ENCODE peak calls at places on chromosome 1, in ten cellular contexts. C, Z, U, W, X, A, F, Y, R and N are unnamed samples.

GRCh38 chr1:48547521-48547920 is 75.5 kb upstream of the SPATA6 start:
- DNase-seq in C (no peak), Z (no peak), U (no peak), W (no peak), X (no peak), A (no peak), F (no peak), Y (no peak), R (no peak), N (no peak)

GRCh38 chr1:183244466-183244865 is 58.4 kb downstream of the LAMC2 start:
- DNase-seq in C (no peak), Z (no peak), U (no peak), W (peak; percentile 81), X (no peak), A (no peak), F (no peak), Y (peak; percentile 91), R (no peak), N (peak; percentile 95)

GRCh38 chr1:8239039-8239305 is 78.9 kb upstream of the SLC45A1 start:
- DNase-seq in C (no peak), Z (no peak), U (no peak), W (no peak), X (no peak), A (no peak), F (no peak), Y (peak; percentile 88), R (no peak), N (no peak)

GRCh38 chr1:235566092-235566491 is 61.8 kb upstream of the B3GALNT2 start:
- DNase-seq in C (no peak), Z (no peak), U (no peak), W (no peak), X (no peak), A (no peak), F (no peak), Y (no peak), R (no peak), N (no peak)

GRCh38 chr1:68147534-68147933 is 84.8 kb downstream of the WLS start:
- DNase-seq in C (no peak), Z (no peak), U (no peak), W (no peak), X (no peak), A (no peak), F (no peak), Y (no peak), R (no peak), N (no peak)

GRCh38 chr1:96596226-96596625 is 125.4 kb upstream of the PTBP2 start:
- DNase-seq in C (no peak), Z (no peak), U (no peak), W (no peak), X (no peak), A (no peak), F (peak; percentile 2), Y (peak; percentile 58), R (peak; percentile 43), N (peak; percentile 29)

GRCh38 chr1:171948491-171948890 is 107.2 kb downstream of the DNM3 start:
- DNase-seq in C (no peak), Z (no peak), U (peak; percentile 17), W (no peak), X (no peak), A (no peak), F (no peak), Y (peak; percentile 18), R (no peak), N (no peak)

GRCh38 chr1:151822404-151822803 is 9.2 kb downstream of the RORC start:
- DNase-seq in C (no peak), Z (peak; percentile 50), U (no peak), W (no peak), X (no peak), A (no peak), F (no peak), Y (no peak), R (peak; percentile 75), N (no peak)

GRCh38 chr1:175757381-175758015 is 14.1 kb upstream of the TNR start:
- DNase-seq in C (no peak), Z (no peak), U (no peak), W (no peak), X (no peak), A (no peak), F (peak; percentile 9), Y (peak; percentile 64), R (peak; percentile 17), N (peak; percentile 8)

GRCh38 chr1:204990059-204990664 is 52.9 kb upstream of the CNTN2 start:
- DNase-seq in C (no peak), Z (no peak), U (no peak), W (no peak), X (no peak), A (no peak), F (no peak), Y (no peak), R (no peak), N (no peak)

GRCh38 chr1:15848143-15848928 is 829 bp downstream of the SPEN start:
- DNase-seq in C (peak; percentile 51), Z (no peak), U (no peak), W (no peak), X (peak; percentile 13), A (peak; percentile 56), F (peak; percentile 43), Y (peak; percentile 32), R (peak; percentile 47), N (no peak)

GRCh38 chr1:52659356-52659755 is 26.4 kb downstream of the SHISAL2A start:
- DNase-seq in C (no peak), Z (no peak), U (no peak), W (no peak), X (no peak), A (no peak), F (peak; percentile 20), Y (peak; percentile 82), R (no peak), N (no peak)

GRCh38 chr1:172669011-172669410 is 10.1 kb downstream of the FASLG start:
- DNase-seq in C (no peak), Z (no peak), U (no peak), W (no peak), X (no peak), A (no peak), F (no peak), Y (no peak), R (no peak), N (no peak)

GRCh38 chr1:67404212-67404620 is 26.0 kb downstream of the SERBP1 start:
- DNase-seq in C (no peak), Z (no peak), U (no peak), W (no peak), X (no peak), A (no peak), F (no peak), Y (no peak), R (no peak), N (no peak)